ENCODE peak calls at places on chromosome 4, in eight cellular contexts. N is lower leg skin, K is NCI-H1105 treated with DMSO at 0.1 percent for 48 hours, W is NCI-H774, F is substantia nigra, B is psoas muscle, T is NCI-H460, V is GM04504. E is an unnamed sample.
A peak's percentile ranks its signal among the peaks of the same experiment; 100 is the strongest.

GRCh38 chr4:77310931-77311330 is 153.9 kb downstream of the CCNG2 start:
- DNase-seq in F (no peak), K (no peak), T (no peak), B (no peak), N (no peak), W (no peak), V (peak; percentile 11), E (no peak)

GRCh38 chr4:127311371-127311770 is 321.4 kb upstream of the INTU start:
- DNase-seq in T (no peak), F (no peak), B (no peak), N (no peak), V (no peak), W (no peak), K (no peak), E (no peak)

GRCh38 chr4:56641494-56642051 is 39.5 kb downstream of the HOPX start:
- DNase-seq in V (peak; percentile 72), N (no peak), F (no peak), K (no peak), W (no peak), B (no peak), T (peak; percentile 52), E (no peak)

GRCh38 chr4:186904104-186904503 is 180.4 kb upstream of the FAT1 start:
- DNase-seq in N (no peak), K (no peak), T (peak; percentile 9), F (no peak), V (peak; percentile 74), B (no peak), W (no peak), E (no peak)

GRCh38 chr4:112895785-112896184 is 153.7 kb upstream of the ANK2 start:
- DNase-seq in F (peak; percentile 19), T (no peak), K (no peak), N (no peak), V (no peak), B (no peak), W (no peak), E (no peak)

GRCh38 chr4:27702710-27703431 is 842.2 kb downstream of the STIM2 start:
- DNase-seq in K (peak; percentile 41), T (peak; percentile 30), B (no peak), F (no peak), N (no peak), V (no peak), W (peak; percentile 41), E (no peak)

GRCh38 chr4:87071401-87071800 is 136.6 kb downstream of the AFF1 start:
- DNase-seq in N (no peak), W (no peak), F (no peak), K (peak; percentile 26), B (no peak), V (no peak), T (no peak), E (no peak)

GRCh38 chr4:159444668-159445067 is 341.8 kb downstream of the RAPGEF2 start:
- DNase-seq in K (no peak), V (no peak), F (no peak), W (no peak), N (no peak), T (no peak), B (no peak), E (no peak)

GRCh38 chr4:650951-651883 is 22.9 kb downstream of the ATP5ME start:
- DNase-seq in N (no peak), K (peak; percentile 48), B (no peak), W (no peak), V (no peak), T (no peak), F (peak; percentile 78), E (no peak)

GRCh38 chr4:143089291-143089690 is 95.4 kb upstream of the USP38 start:
- DNase-seq in F (no peak), B (no peak), T (no peak), N (no peak), V (no peak), K (no peak), W (no peak), E (no peak)

GRCh38 chr4:113293043-113293560 is 243.6 kb downstream of the ANK2 start:
- DNase-seq in F (no peak), W (no peak), N (no peak), T (no peak), B (peak; percentile 18), V (no peak), K (no peak), E (no peak)

GRCh38 chr4:98577956-98578355 is 80.5 kb downstream of the TSPAN5 start:
- DNase-seq in T (no peak), W (no peak), B (no peak), V (no peak), K (no peak), F (no peak), N (no peak), E (no peak)

GRCh38 chr4:129804458-129804981 is 708.6 kb downstream of the C4orf33 start:
- DNase-seq in N (no peak), F (no peak), T (no peak), K (peak; percentile 89), W (no peak), V (no peak), B (no peak), E (no peak)

GRCh38 chr4:17111959-17112659 is 213.7 kb upstream of the LDB2 start:
- DNase-seq in K (no peak), N (no peak), V (no peak), T (no peak), B (no peak), W (no peak), F (no peak), E (no peak)

GRCh38 chr4:76197971-76198410 is 15.6 kb downstream of the SCARB2 start:
- DNase-seq in F (peak; percentile 55), W (peak; percentile 69), V (no peak), N (no peak), K (peak; percentile 88), T (no peak), B (peak; percentile 55), E (no peak)

GRCh38 chr4:20253272-20253798 is 1.6 kb downstream of the SLIT2 start:
- DNase-seq in F (no peak), W (no peak), B (peak; percentile 10), V (no peak), N (no peak), K (no peak), T (no peak), E (no peak)

GRCh38 chr4:130077275-130077674 is 981.3 kb downstream of the C4orf33 start:
- DNase-seq in K (peak; percentile 5), W (no peak), V (peak; percentile 17), T (no peak), B (no peak), F (no peak), N (no peak), E (peak; percentile 55)

GRCh38 chr4:109301691-109302365 is 630 bp downstream of the COL25A1 start:
- DNase-seq in T (no peak), K (no peak), W (no peak), F (no peak), V (no peak), B (no peak), N (no peak), E (no peak)

GRCh38 chr4:26185436-26185835 is 135.4 kb upstream of the RBPJ start:
- DNase-seq in N (no peak), F (no peak), B (no peak), K (no peak), T (no peak), W (no peak), V (no peak), E (no peak)

GRCh38 chr4:137934921-137935320 is 307.2 kb downstream of the SLC7A11 start:
- DNase-seq in V (no peak), W (no peak), B (no peak), T (no peak), F (no peak), N (no peak), K (no peak), E (no peak)

GRCh38 chr4:88792268-88792781 is 94.7 kb upstream of the NAP1L5 start:
- DNase-seq in T (no peak), N (no peak), V (peak; percentile 51), F (no peak), K (no peak), W (no peak), B (no peak), E (no peak)

E was measured in SK-N-MC.